ENCODE peak calls at places on chromosomes 16 and 17, in four cellular contexts. B is uterus, U is neural crest cell, F is IMR-90. L is an unnamed sample.

GRCh38 chr17:46865100-46865499 is 13.7 kb downstream of the WNT9B start:
- DNase-seq in B (no peak), U (no peak), F (peak; percentile 38), L (no peak)

GRCh38 chr16:46947900-46948547 is 25.4 kb downstream of the DNAJA2 start:
- DNase-seq in B (no peak), U (peak; percentile 27), F (peak; percentile 49), L (no peak)

GRCh38 chr17:83056583-83057396 is 22.6 kb upstream of the METRNL start:
- DNase-seq in B (peak; percentile 50), U (no peak), F (no peak), L (peak; percentile 8)

GRCh38 chr16:49150341-49150740 is 131.3 kb downstream of the CBLN1 start:
- DNase-seq in B (no peak), U (no peak), F (no peak), L (no peak)

GRCh38 chr17:1834378-1835149 is 4.8 kb downstream of the RPA1 start:
- DNase-seq in B (no peak), U (no peak), F (no peak), L (no peak)

GRCh38 chr16:57316390-57317017 is 32.0 kb upstream of the PLLP start:
- DNase-seq in B (peak; percentile 67), U (no peak), F (peak; percentile 89), L (no peak)

GRCh38 chr16:53768167-53768566 is 64.2 kb downstream of the FTO start:
- DNase-seq in B (no peak), U (no peak), F (peak; percentile 41), L (no peak)

GRCh38 chr17:49993423-49994037 is 1.5 kb downstream of the DLX3 start:
- DNase-seq in B (no peak), U (no peak), F (no peak), L (no peak)

GRCh38 chr17:77863814-77864161 is 94.7 kb upstream of the TNRC6C start:
- DNase-seq in B (no peak), U (no peak), F (no peak), L (no peak)
- TF ChIP-seq CTCF in B (no peak), U (no peak), F (no peak), L (no peak)

GRCh38 chr17:38504216-38504615 is 76.0 kb downstream of the ARHGAP23 start:
- DNase-seq in B (no peak), U (no peak), F (no peak), L (no peak)

GRCh38 chr17:38498353-38498752 is 70.1 kb downstream of the ARHGAP23 start:
- DNase-seq in B (no peak), U (no peak), F (no peak), L (no peak)
- TF ChIP-seq CTCF in B (no peak), U (no peak), F (no peak), L (no peak)

DNA sequence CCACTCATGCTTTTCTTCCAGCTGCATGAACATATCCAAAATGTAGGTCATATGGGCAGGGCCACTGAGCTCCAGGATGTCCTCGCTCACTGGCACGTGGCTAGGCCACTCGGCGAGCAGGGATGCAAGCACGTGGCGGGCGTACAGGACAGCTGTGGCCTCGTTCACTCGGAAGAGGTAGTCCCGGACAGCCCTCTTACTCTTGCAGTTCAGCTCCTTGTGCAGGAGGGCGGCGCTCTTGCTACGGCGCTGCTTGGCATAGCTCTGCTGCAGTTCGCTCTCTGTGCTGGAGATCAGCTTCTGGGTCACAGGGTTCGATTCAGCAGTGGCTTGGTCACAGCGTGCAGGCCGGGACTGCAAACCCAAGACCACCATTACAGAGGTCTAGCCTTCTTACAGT is 53.1 kb upstream of the ATP2A3 start:
- DNase-seq in B (no peak), U (no peak), F (no peak), L (no peak)
- TF ChIP-seq CTCF in B (no peak), U (peak; percentile 34), F (peak; percentile 5), L (no peak)

DNA sequence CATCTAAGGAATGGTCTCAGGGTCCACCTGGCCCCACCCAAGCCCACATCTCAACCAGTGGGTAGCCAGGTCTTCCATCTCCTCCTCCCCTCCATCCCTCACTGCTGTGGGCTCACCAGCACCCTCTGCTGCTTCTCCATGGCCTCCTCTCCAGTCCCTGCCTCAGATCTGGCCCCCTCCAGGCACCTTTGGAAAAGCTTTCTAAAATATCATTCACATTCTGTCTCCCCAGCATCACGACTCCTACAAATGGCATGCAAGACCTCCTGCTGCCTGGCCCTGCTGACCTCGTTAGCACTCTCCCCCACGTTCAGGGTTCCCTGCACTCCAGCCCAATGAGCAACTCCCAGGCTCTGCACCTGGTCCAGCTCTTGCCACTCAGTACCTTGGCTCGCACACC is 13.7 kb downstream of the GLP2R start:
- DNase-seq in B (no peak), U (no peak), F (peak; percentile 26), L (no peak)
- TF ChIP-seq CTCF in B (no peak), U (no peak), F (peak; percentile 26), L (no peak)

GRCh38 chr17:38559025-38559879 is 46.5 kb downstream of the SRCIN1 start:
- DNase-seq in B (peak; percentile 93), U (peak; percentile 56), F (peak; percentile 38), L (peak; percentile 80)

GRCh38 chr17:38559880-38560230 is 45.9 kb downstream of the SRCIN1 start:
- DNase-seq in B (peak; percentile 28), U (no peak), F (no peak), L (no peak)

GRCh38 chr17:38558751-38559024 is 47.1 kb downstream of the SRCIN1 start:
- DNase-seq in B (peak; percentile 27), U (no peak), F (no peak), L (no peak)

GRCh38 chr17:38557395-38557794 is 48.4 kb downstream of the SRCIN1 start:
- DNase-seq in B (no peak), U (no peak), F (no peak), L (no peak)

DNA sequence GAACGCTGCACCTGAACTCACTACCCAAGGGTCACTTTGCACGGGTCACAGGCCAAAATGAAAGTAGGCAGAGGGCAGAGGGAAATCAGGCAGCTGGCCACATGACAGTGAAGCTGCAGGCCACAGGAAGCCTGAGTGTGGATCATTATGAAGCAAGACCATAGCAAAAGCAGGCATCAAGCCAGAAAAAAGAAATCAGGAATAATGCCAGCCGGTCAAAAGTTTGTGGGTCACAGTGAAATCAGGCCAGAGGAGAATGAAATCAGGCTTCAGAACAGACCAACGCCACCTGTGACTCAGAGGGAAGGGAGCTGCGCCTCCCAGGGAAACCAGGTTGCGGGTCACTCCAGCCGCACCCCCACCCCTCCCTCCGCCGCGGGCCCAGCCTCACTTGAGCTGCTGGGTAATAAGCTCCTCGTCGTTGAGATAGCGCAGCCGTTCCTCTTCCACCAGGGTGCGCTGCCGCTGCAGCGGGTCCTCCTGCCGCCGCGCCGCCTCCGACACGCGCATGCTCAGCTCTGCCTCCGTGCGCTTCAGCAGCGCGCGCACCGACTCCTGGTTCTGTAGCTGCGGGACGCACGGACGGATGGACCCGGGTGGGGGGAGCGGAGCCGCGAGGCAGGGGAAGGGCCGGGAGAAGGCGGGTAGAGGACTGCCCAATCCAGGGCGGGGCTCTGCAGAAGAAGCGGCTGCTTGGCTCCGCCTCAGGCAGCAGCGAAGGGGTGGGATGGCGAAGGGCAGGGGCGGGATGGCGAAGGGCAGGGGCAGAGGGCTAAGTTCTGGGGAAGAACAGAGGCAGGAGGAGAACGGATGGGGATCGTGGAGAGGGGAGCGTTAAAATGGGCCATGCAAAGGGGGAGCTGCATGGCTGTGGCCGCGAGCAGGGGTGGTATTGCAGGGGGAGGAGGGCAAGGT is 47.7 kb downstream of the SRCIN1 start:
- DNase-seq in B (peak; percentile 92), U (peak; percentile 93), F (peak; percentile 86), L (peak; percentile 85)
- TF ChIP-seq CTCF in B (peak; percentile 95), U (peak; percentile 92), F (peak; percentile 93), L (peak; percentile 84)